ENCODE peak calls at places on chromosome 22, in four cellular contexts. One of them, this sample, is unnamed.

GRCh38 chr22:40247976-40248375 is 70.3 kb downstream of the TNRC6B start:
- DNase-seq in SJSA1: no peak
- DNase-seq in smooth muscle cell of the brain vasculature: no peak
- DNase-seq in naive thymus-derived CD8-positive, alpha-beta T cell: peak; percentile 71
- DNase-seq in this sample: peak; percentile 63

GRCh38 chr22:30538280-30538679 is 8.3 kb downstream of the SEC14L6 start:
- DNase-seq in naive thymus-derived CD8-positive, alpha-beta T cell: no peak
- DNase-seq in SJSA1: no peak
- DNase-seq in smooth muscle cell of the brain vasculature: no peak
- DNase-seq in this sample: no peak

GRCh38 chr22:32804036-32804435 is 2.5 kb downstream of the TIMP3 start:
- DNase-seq in SJSA1: no peak
- DNase-seq in smooth muscle cell of the brain vasculature: no peak
- DNase-seq in naive thymus-derived CD8-positive, alpha-beta T cell: no peak
- DNase-seq in this sample: no peak

GRCh38 chr22:32607086-32607485 is 132.5 kb downstream of the FBXO7 start:
- DNase-seq in SJSA1: no peak
- DNase-seq in smooth muscle cell of the brain vasculature: no peak
- DNase-seq in naive thymus-derived CD8-positive, alpha-beta T cell: no peak
- DNase-seq in this sample: no peak

GRCh38 chr22:17471901-17472566 is 91.3 kb upstream of the SLC25A18 start:
- DNase-seq in SJSA1: no peak
- DNase-seq in naive thymus-derived CD8-positive, alpha-beta T cell: no peak
- DNase-seq in smooth muscle cell of the brain vasculature: no peak
- DNase-seq in this sample: no peak

GRCh38 chr22:49198705-49199084 is 629.0 kb downstream of the BRD1 start:
- DNase-seq in smooth muscle cell of the brain vasculature: no peak
- DNase-seq in SJSA1: peak; percentile 27
- DNase-seq in naive thymus-derived CD8-positive, alpha-beta T cell: no peak
- DNase-seq in this sample: no peak

GRCh38 chr22:27752771-27753170 is 48.8 kb downstream of the MN1 start:
- DNase-seq in SJSA1: no peak
- DNase-seq in smooth muscle cell of the brain vasculature: no peak
- DNase-seq in naive thymus-derived CD8-positive, alpha-beta T cell: no peak
- DNase-seq in this sample: no peak

GRCh38 chr22:20008221-20008995 is 8.2 kb downstream of the ARVCF start:
- DNase-seq in smooth muscle cell of the brain vasculature: no peak
- DNase-seq in naive thymus-derived CD8-positive, alpha-beta T cell: no peak
- DNase-seq in SJSA1: no peak
- DNase-seq in this sample: no peak

GRCh38 chr22:33921576-33922181 is 1.4 kb upstream of the LARGE1 start:
- DNase-seq in naive thymus-derived CD8-positive, alpha-beta T cell: no peak
- DNase-seq in smooth muscle cell of the brain vasculature: no peak
- DNase-seq in SJSA1: peak; percentile 63
- DNase-seq in this sample: no peak

GRCh38 chr22:28252539-28252938 is 333.5 kb upstream of the PITPNB start:
- DNase-seq in naive thymus-derived CD8-positive, alpha-beta T cell: no peak
- DNase-seq in SJSA1: no peak
- DNase-seq in smooth muscle cell of the brain vasculature: no peak
- DNase-seq in this sample: no peak

GRCh38 chr22:19097518-19097917 is 24.7 kb downstream of the DGCR2 start:
- DNase-seq in SJSA1: no peak
- DNase-seq in naive thymus-derived CD8-positive, alpha-beta T cell: no peak
- DNase-seq in smooth muscle cell of the brain vasculature: no peak
- DNase-seq in this sample: no peak

GRCh38 chr22:34414467-34415440 is 494.5 kb upstream of the LARGE1 start:
- DNase-seq in naive thymus-derived CD8-positive, alpha-beta T cell: no peak
- DNase-seq in SJSA1: peak; percentile 56
- DNase-seq in smooth muscle cell of the brain vasculature: no peak
- DNase-seq in this sample: no peak

GRCh38 chr22:50027639-50028537 is 15.3 kb upstream of the IL17REL start:
- DNase-seq in naive thymus-derived CD8-positive, alpha-beta T cell: no peak
- DNase-seq in smooth muscle cell of the brain vasculature: no peak
- DNase-seq in SJSA1: peak; percentile 46
- DNase-seq in this sample: peak; percentile 40

GRCh38 chr22:50576806-50577696 is 1.2 kb downstream of the CPT1B start:
- DNase-seq in naive thymus-derived CD8-positive, alpha-beta T cell: no peak
- DNase-seq in smooth muscle cell of the brain vasculature: no peak
- DNase-seq in SJSA1: no peak
- DNase-seq in this sample: no peak

GRCh38 chr22:27999876-28000275 is 80.8 kb upstream of the PITPNB start:
- DNase-seq in naive thymus-derived CD8-positive, alpha-beta T cell: no peak
- DNase-seq in smooth muscle cell of the brain vasculature: no peak
- DNase-seq in SJSA1: no peak
- DNase-seq in this sample: no peak

GRCh38 chr22:30291334-30291892 is 2.1 kb upstream of the CASTOR1 start:
- DNase-seq in smooth muscle cell of the brain vasculature: no peak
- DNase-seq in naive thymus-derived CD8-positive, alpha-beta T cell: no peak
- DNase-seq in SJSA1: no peak
- DNase-seq in this sample: no peak

GRCh38 chr22:40741116-40741515 is 61.8 kb downstream of the MCHR1 start:
- DNase-seq in SJSA1: no peak
- DNase-seq in smooth muscle cell of the brain vasculature: no peak
- DNase-seq in naive thymus-derived CD8-positive, alpha-beta T cell: no peak
- DNase-seq in this sample: no peak

GRCh38 chr22:41713004-41713403 is 13.7 kb downstream of the MEI1 start:
- DNase-seq in naive thymus-derived CD8-positive, alpha-beta T cell: no peak
- DNase-seq in smooth muscle cell of the brain vasculature: no peak
- DNase-seq in SJSA1: no peak
- DNase-seq in this sample: no peak

GRCh38 chr22:18975434-18976196 is 39.5 kb upstream of the PRODH start:
- DNase-seq in smooth muscle cell of the brain vasculature: no peak
- DNase-seq in naive thymus-derived CD8-positive, alpha-beta T cell: no peak
- DNase-seq in SJSA1: no peak
- DNase-seq in this sample: no peak

GRCh38 chr22:29690481-29690880 is 29.3 kb upstream of the CABP7 start:
- DNase-seq in smooth muscle cell of the brain vasculature: no peak
- DNase-seq in naive thymus-derived CD8-positive, alpha-beta T cell: no peak
- DNase-seq in SJSA1: no peak
- DNase-seq in this sample: no peak

GRCh38 chr22:42938976-42939375 is 76.0 kb downstream of the PACSIN2 start:
- DNase-seq in naive thymus-derived CD8-positive, alpha-beta T cell: no peak
- DNase-seq in smooth muscle cell of the brain vasculature: no peak
- DNase-seq in SJSA1: no peak
- DNase-seq in this sample: no peak

GRCh38 chr22:45450931-45451651 is 37.6 kb downstream of the RIBC2 start:
- DNase-seq in smooth muscle cell of the brain vasculature: no peak
- DNase-seq in naive thymus-derived CD8-positive, alpha-beta T cell: no peak
- DNase-seq in SJSA1: no peak
- DNase-seq in this sample: no peak

GRCh38 chr22:46297151-46297819 is 615 bp downstream of the GTSE1 start:
- DNase-seq in naive thymus-derived CD8-positive, alpha-beta T cell: no peak
- DNase-seq in smooth muscle cell of the brain vasculature: no peak
- DNase-seq in SJSA1: peak; percentile 61
- DNase-seq in this sample: no peak

GRCh38 chr22:46245515-46245914 is 4.6 kb downstream of the CDPF1 start:
- DNase-seq in smooth muscle cell of the brain vasculature: no peak
- DNase-seq in SJSA1: no peak
- DNase-seq in naive thymus-derived CD8-positive, alpha-beta T cell: no peak
- DNase-seq in this sample: no peak

GRCh38 chr22:43883012-43883661 is 8.7 kb downstream of the PNPLA5 start:
- DNase-seq in smooth muscle cell of the brain vasculature: no peak
- DNase-seq in SJSA1: peak; percentile 64
- DNase-seq in naive thymus-derived CD8-positive, alpha-beta T cell: peak; percentile 30
- DNase-seq in this sample: peak; percentile 12

GRCh38 chr22:49923445-49923844 is 5.0 kb downstream of the CRELD2 start:
- DNase-seq in naive thymus-derived CD8-positive, alpha-beta T cell: no peak
- DNase-seq in smooth muscle cell of the brain vasculature: no peak
- DNase-seq in SJSA1: no peak
- DNase-seq in this sample: no peak

GRCh38 chr22:36077261-36077660 is 48.6 kb upstream of the RBFOX2 start:
- DNase-seq in SJSA1: no peak
- DNase-seq in smooth muscle cell of the brain vasculature: no peak
- DNase-seq in naive thymus-derived CD8-positive, alpha-beta T cell: no peak
- DNase-seq in this sample: no peak

GRCh38 chr22:44718418-44718817 is 16.4 kb downstream of the PRR5 start:
- DNase-seq in smooth muscle cell of the brain vasculature: no peak
- DNase-seq in naive thymus-derived CD8-positive, alpha-beta T cell: no peak
- DNase-seq in SJSA1: no peak
- DNase-seq in this sample: no peak

GRCh38 chr22:49650336-49651241 is 177.1 kb downstream of the BRD1 start:
- DNase-seq in SJSA1: no peak
- DNase-seq in naive thymus-derived CD8-positive, alpha-beta T cell: no peak
- DNase-seq in smooth muscle cell of the brain vasculature: no peak
- DNase-seq in this sample: no peak

GRCh38 chr22:40749006-40749405 is 69.7 kb downstream of the MCHR1 start:
- DNase-seq in smooth muscle cell of the brain vasculature: no peak
- DNase-seq in SJSA1: no peak
- DNase-seq in naive thymus-derived CD8-positive, alpha-beta T cell: no peak
- DNase-seq in this sample: no peak

GRCh38 chr22:27220349-27220748 is 563.0 kb downstream of the MIAT start:
- DNase-seq in SJSA1: no peak
- DNase-seq in smooth muscle cell of the brain vasculature: no peak
- DNase-seq in naive thymus-derived CD8-positive, alpha-beta T cell: no peak
- DNase-seq in this sample: no peak

GRCh38 chr22:19871845-19872778 is 17.4 kb upstream of the GNB1L start:
- DNase-seq in naive thymus-derived CD8-positive, alpha-beta T cell: no peak
- DNase-seq in SJSA1: peak; percentile 40
- DNase-seq in smooth muscle cell of the brain vasculature: no peak
- DNase-seq in this sample: no peak

GRCh38 chr22:31853736-31854500 is 90.4 kb upstream of the YWHAH start:
- DNase-seq in naive thymus-derived CD8-positive, alpha-beta T cell: no peak
- DNase-seq in SJSA1: no peak
- DNase-seq in smooth muscle cell of the brain vasculature: no peak
- DNase-seq in this sample: no peak

GRCh38 chr22:25729016-25729415 is 13.0 kb upstream of the MYO18B start:
- DNase-seq in naive thymus-derived CD8-positive, alpha-beta T cell: no peak
- DNase-seq in SJSA1: no peak
- DNase-seq in smooth muscle cell of the brain vasculature: no peak
- DNase-seq in this sample: no peak

GRCh38 chr22:42388130-42388797 is 43.9 kb downstream of the NFAM1 start:
- DNase-seq in smooth muscle cell of the brain vasculature: no peak
- DNase-seq in SJSA1: no peak
- DNase-seq in naive thymus-derived CD8-positive, alpha-beta T cell: no peak
- DNase-seq in this sample: no peak

GRCh38 chr22:38871360-38872171 is 450 bp downstream of the CBX6 start:
- DNase-seq in naive thymus-derived CD8-positive, alpha-beta T cell: peak; percentile 34
- DNase-seq in smooth muscle cell of the brain vasculature: no peak
- DNase-seq in SJSA1: no peak
- DNase-seq in this sample: peak; percentile 18

GRCh38 chr22:46293591-46294260 is 2.9 kb upstream of the GTSE1 start:
- DNase-seq in SJSA1: no peak
- DNase-seq in smooth muscle cell of the brain vasculature: peak; percentile 44
- DNase-seq in naive thymus-derived CD8-positive, alpha-beta T cell: no peak
- DNase-seq in this sample: no peak

GRCh38 chr22:33909075-33909458 is 11.2 kb downstream of the LARGE1 start:
- DNase-seq in smooth muscle cell of the brain vasculature: no peak
- DNase-seq in SJSA1: no peak
- DNase-seq in naive thymus-derived CD8-positive, alpha-beta T cell: no peak
- DNase-seq in this sample: no peak

GRCh38 chr22:22394589-22394988 is 114.0 kb downstream of the ZNF280B start:
- DNase-seq in smooth muscle cell of the brain vasculature: no peak
- DNase-seq in naive thymus-derived CD8-positive, alpha-beta T cell: no peak
- DNase-seq in SJSA1: peak; percentile 17
- DNase-seq in this sample: no peak